ENCODE peak calls at places on chromosomes 5 and 9, in ten cellular contexts. G, I, M, V, Y, W, Q, K, B and H are unnamed samples.

GRCh38 chr5:147310059-147310704 is 75.4 kb downstream of the STK32A start:
- DNase-seq in Y (no peak), W (peak; percentile 55), K (peak; percentile 6), Q (peak; percentile 53), M (peak; percentile 74), B (peak; percentile 87), G (peak; percentile 90), V (no peak), I (peak; percentile 91), H (peak; percentile 27)

GRCh38 chr9:132670816-132671371 is 630 bp downstream of the GTF3C4 start:
- DNase-seq in W (peak; percentile 67), K (peak; percentile 13), V (no peak), B (no peak), G (no peak), Y (peak; percentile 41), I (peak; percentile 58), Q (peak; percentile 33), M (no peak), H (peak; percentile 22)

GRCh38 chr9:106800691-106801090 is 62.3 kb upstream of the ZNF462 start:
- DNase-seq in Y (no peak), W (peak; percentile 61), K (no peak), Q (no peak), G (no peak), M (no peak), V (no peak), I (no peak), B (no peak), H (no peak)

GRCh38 chr5:152092580-152092979 is 167.9 kb upstream of the GLRA1 start:
- DNase-seq in K (no peak), G (no peak), V (no peak), M (no peak), W (peak; percentile 0), Y (no peak), B (no peak), Q (peak; percentile 10), I (no peak), H (no peak)

GRCh38 chr5:175738126-175738525 is 80.3 kb downstream of the HRH2 start:
- DNase-seq in K (no peak), M (no peak), G (no peak), Q (no peak), I (peak; percentile 41), W (no peak), B (no peak), Y (no peak), V (no peak), H (no peak)

GRCh38 chr9:131111186-131111853 is 14.1 kb upstream of the NUP214 start:
- DNase-seq in V (no peak), B (no peak), W (peak; percentile 9), Y (no peak), G (peak; percentile 61), Q (no peak), M (no peak), K (no peak), I (no peak), H (no peak)

GRCh38 chr5:36177154-36177553 is 25.2 kb downstream of the SKP2 start:
- DNase-seq in G (no peak), V (no peak), Q (no peak), K (no peak), Y (no peak), I (no peak), M (no peak), W (no peak), B (no peak), H (no peak)

GRCh38 chr9:4084440-4084818 is 215.4 kb downstream of the GLIS3 start:
- DNase-seq in G (no peak), Q (peak; percentile 96), M (no peak), Y (no peak), W (no peak), V (no peak), I (no peak), K (peak; percentile 90), B (no peak), H (peak; percentile 36)

GRCh38 chr9:94734054-94734754 is 7.7 kb downstream of the AOPEP start:
- DNase-seq in Y (no peak), K (no peak), I (no peak), W (no peak), B (no peak), M (no peak), V (no peak), G (no peak), Q (peak; percentile 43), H (no peak)

GRCh38 chr5:72448368-72448767 is 58.8 kb downstream of the ZNF366 start:
- DNase-seq in K (no peak), G (no peak), M (no peak), Y (no peak), B (no peak), I (no peak), V (no peak), W (no peak), Q (no peak), H (no peak)

GRCh38 chr5:58505971-58506640 is 14.9 kb downstream of the GAPT start:
- DNase-seq in Y (no peak), Q (no peak), B (no peak), G (no peak), V (no peak), I (no peak), M (no peak), K (no peak), W (no peak), H (no peak)

GRCh38 chr9:134399435-134400056 is 73.3 kb downstream of the RXRA start:
- DNase-seq in V (no peak), I (no peak), G (no peak), Y (no peak), Q (peak; percentile 48), W (no peak), M (peak; percentile 16), K (peak; percentile 41), B (no peak), H (no peak)

GRCh38 chr9:112586600-112587155 is 100.1 kb downstream of the KIAA1958 start:
- DNase-seq in Y (no peak), M (peak; percentile 61), V (no peak), W (peak; percentile 42), I (no peak), B (no peak), Q (no peak), G (no peak), K (peak; percentile 42), H (no peak)

GRCh38 chr5:174311531-174312269 is 266.2 kb downstream of the NSG2 start:
- DNase-seq in M (no peak), I (peak; percentile 70), Y (peak; percentile 76), W (peak; percentile 84), B (peak; percentile 72), K (peak; percentile 34), G (peak; percentile 92), V (peak; percentile 38), Q (peak; percentile 74), H (peak; percentile 21)

GRCh38 chr5:125034331-125034730 is 287.9 kb upstream of the ZNF608 start:
- DNase-seq in V (no peak), B (peak; percentile 91), K (no peak), M (no peak), G (no peak), Y (no peak), I (no peak), Q (no peak), W (no peak), H (no peak)

GRCh38 chr9:38332625-38333024 is 59.9 kb upstream of the ALDH1B1 start:
- DNase-seq in Y (no peak), Q (no peak), V (no peak), G (no peak), M (no peak), B (peak; percentile 9), W (no peak), K (no peak), I (no peak), H (no peak)

GRCh38 chr5:16937023-16937379 is 913 bp upstream of the MYO10 start:
- DNase-seq in K (no peak), M (no peak), Y (no peak), B (peak; percentile 77), I (no peak), W (no peak), Q (no peak), G (no peak), V (no peak), H (no peak)

GRCh38 chr9:116165912-116166311 is 12.3 kb downstream of the PAPPA start:
- DNase-seq in I (no peak), Y (no peak), K (peak; percentile 65), B (no peak), Q (peak; percentile 63), V (no peak), G (no peak), W (peak; percentile 68), M (no peak), H (no peak)

GRCh38 chr5:138874771-138875628 is at the start of gene LRRTM2:
- DNase-seq in I (peak; percentile 89), G (no peak), B (no peak), K (peak; percentile 98), W (peak; percentile 89), Y (no peak), Q (peak; percentile 59), V (no peak), M (peak; percentile 92), H (no peak)
- H3K4me1 ChIP-seq in I (peaks cover 54% of the 10 kb centered on the region), G (peaks cover 8% of the 10 kb centered on the region), B (peaks cover 65% of the 10 kb centered on the region), K (peaks cover 24% of the 10 kb centered on the region), W (no peaks in the 10 kb centered on the region), Y (peaks cover 37% of the 10 kb centered on the region), Q (peaks cover 34% of the 10 kb centered on the region), V (no peaks in the 10 kb centered on the region), M (peaks cover 50% of the 10 kb centered on the region), H (no peaks in the 10 kb centered on the region)

DNA sequence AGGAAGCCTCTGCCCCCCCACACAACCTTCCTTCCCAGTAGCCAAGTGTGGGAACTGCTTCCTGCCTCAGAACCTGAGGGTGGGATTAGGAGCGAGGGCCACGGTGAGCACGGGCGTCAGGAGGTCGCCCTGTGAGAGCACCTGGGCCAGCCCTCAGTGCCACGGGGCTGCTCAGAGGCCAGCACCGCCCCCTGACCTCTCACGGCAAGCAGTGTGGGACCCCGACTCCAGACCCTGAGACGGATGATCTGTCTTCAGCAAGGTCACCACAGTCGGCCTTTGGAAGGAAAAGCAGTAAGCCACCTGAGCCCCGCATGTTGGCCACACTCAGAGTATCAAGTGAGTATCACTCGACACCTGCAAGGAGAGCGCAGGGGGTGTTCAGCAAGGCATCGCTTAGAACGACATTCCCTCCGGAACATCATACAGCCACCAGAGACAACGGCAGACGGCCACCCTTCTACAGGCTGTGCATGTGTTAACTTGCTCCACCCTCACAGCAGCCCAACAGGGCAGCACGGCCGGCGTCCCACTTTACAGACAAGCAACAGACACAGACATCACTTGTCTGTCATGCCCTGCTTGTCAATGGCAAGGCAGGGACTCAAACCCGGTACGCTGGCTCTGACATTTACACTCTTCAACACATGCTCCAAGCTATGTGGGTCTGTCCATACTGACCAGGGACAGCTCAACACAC is 50.2 kb downstream of the IPPK start:
- DNase-seq in B (peak; percentile 22), K (no peak), V (no peak), W (no peak), G (no peak), I (no peak), M (no peak), Y (no peak), Q (no peak), H (no peak)
- H3K4me1 ChIP-seq in B (peaks cover 45% of the 10 kb centered on the region), K (peaks cover 14% of the 10 kb centered on the region), V (no peaks in the 10 kb centered on the region), W (peaks cover 24% of the 10 kb centered on the region), G (no peaks in the 10 kb centered on the region), I (peaks cover 11% of the 10 kb centered on the region), M (no peaks in the 10 kb centered on the region), Y (no peaks in the 10 kb centered on the region), Q (no peaks in the 10 kb centered on the region), H (peaks cover 12% of the 10 kb centered on the region)

GRCh38 chr9:129130791-129131190 is 19.6 kb downstream of the PTPA start:
- DNase-seq in Y (no peak), G (no peak), Q (no peak), B (no peak), V (no peak), K (no peak), I (no peak), W (no peak), M (no peak), H (no peak)
- H3K4me1 ChIP-seq in Y (peaks cover 16% of the 10 kb centered on the region), G (no peaks in the 10 kb centered on the region), Q (peaks cover 9% of the 10 kb centered on the region), B (peaks cover 23% of the 10 kb centered on the region), V (peaks cover 5% of the 10 kb centered on the region), K (no peaks in the 10 kb centered on the region), I (peaks cover 5% of the 10 kb centered on the region), W (peaks cover 4% of the 10 kb centered on the region), M (peaks cover 8% of the 10 kb centered on the region), H (no peaks in the 10 kb centered on the region)

GRCh38 chr9:73180373-73180772 is 28.7 kb downstream of the ANXA1 start:
- DNase-seq in M (peak; percentile 74), I (no peak), Y (no peak), Q (peak; percentile 60), V (no peak), K (peak; percentile 71), G (no peak), B (no peak), W (peak; percentile 73), H (no peak)
- H3K4me1 ChIP-seq in M (peaks cover 18% of the 10 kb centered on the region), I (peaks cover 39% of the 10 kb centered on the region), Y (peaks cover 8% of the 10 kb centered on the region), Q (no peaks in the 10 kb centered on the region), V (no peaks in the 10 kb centered on the region), K (peaks cover 1% of the 10 kb centered on the region), G (no peaks in the 10 kb centered on the region), B (peaks cover 11% of the 10 kb centered on the region), W (peaks cover 43% of the 10 kb centered on the region), H (no peaks in the 10 kb centered on the region)